ENCODE peak calls at places on chromosome 13, in ten cellular contexts. B is activated CD4-positive, alpha-beta T cell treated with anti-CD3 and anti-CD28 coated beads, Interleukin-2, amount 50 U/mL, for 48 hours; Y is GM10248; J is hypothalamus; N is OCI-LY7; Z is heart left ventricle; R is breast epithelium; Q is NCI-H748 treated with DMSO at 0.1 percent for 48 hours; U is globus pallidus; P is T-helper 2 cell. X is an unnamed sample.

GRCh38 chr13:28380319-28380718 is 114.6 kb downstream of the FLT1 start:
- DNase-seq in B (no peak), Y (no peak), J (no peak), N (no peak), Z (no peak), R (no peak), Q (no peak), U (no peak), P (no peak), X (no peak)

GRCh38 chr13:33799950-33800592 is 17.9 kb upstream of the RFC3 start:
- DNase-seq in B (no peak), Y (no peak), J (no peak), N (peak), Z (no peak), R (no peak), Q (no peak), U (no peak), P (no peak), X (no peak)

GRCh38 chr13:40193290-40194203 is 472.9 kb downstream of the FOXO1 start:
- DNase-seq in B (no peak), Y (no peak), J (no peak), N (no peak), Z (no peak), R (no peak), Q (no peak), U (peak), P (no peak), X (no peak)

GRCh38 chr13:48402325-48402962 is 10.5 kb downstream of the LPAR6 start:
- DNase-seq in B (peak), Y (no peak), J (no peak), N (no peak), Z (no peak), R (no peak), Q (no peak), U (no peak), P (no peak), X (no peak)

GRCh38 chr13:51643882-51644281 is 59.6 kb downstream of the WDFY2 start:
- DNase-seq in B (no peak), Y (no peak), J (no peak), N (no peak), Z (no peak), R (no peak), Q (no peak), U (no peak), P (no peak), X (no peak)

GRCh38 chr13:83935566-83935965 is 53.3 kb upstream of the SLITRK1 start:
- DNase-seq in B (no peak), Y (no peak), J (no peak), N (no peak), Z (no peak), R (no peak), Q (no peak), U (no peak), P (no peak), X (no peak)

GRCh38 chr13:41554626-41555386 is 97.5 kb downstream of the RGCC start:
- DNase-seq in B (peak), Y (peak), J (no peak), N (peak), Z (no peak), R (no peak), Q (no peak), U (no peak), P (no peak), X (no peak)

GRCh38 chr13:40974460-40975407 is 44.4 kb downstream of the ELF1 start:
- DNase-seq in B (no peak), Y (no peak), J (no peak), N (peak), Z (no peak), R (no peak), Q (peak), U (no peak), P (no peak), X (peak)

GRCh38 chr13:34035178-34035577 is 217.2 kb downstream of the RFC3 start:
- DNase-seq in B (no peak), Y (no peak), J (no peak), N (no peak), Z (no peak), R (no peak), Q (no peak), U (no peak), P (no peak), X (no peak)

GRCh38 chr13:81596224-81596753 is 1255.4 kb upstream of the SPRY2 start:
- DNase-seq in B (no peak), Y (no peak), J (no peak), N (no peak), Z (no peak), R (no peak), Q (no peak), U (no peak), P (no peak), X (no peak)

GRCh38 chr13:98970293-98970692 is 7.6 kb downstream of the DOCK9 start:
- DNase-seq in B (no peak), Y (no peak), J (no peak), N (no peak), Z (no peak), R (no peak), Q (no peak), U (no peak), P (no peak), X (no peak)

GRCh38 chr13:101567841-101568240 is 115.4 kb downstream of the ITGBL1 start:
- DNase-seq in B (no peak), Y (no peak), J (no peak), N (no peak), Z (no peak), R (no peak), Q (no peak), U (no peak), P (no peak), X (no peak)

GRCh38 chr13:49367640-49368431 is 76.0 kb downstream of the CAB39L start:
- DNase-seq in B (no peak), Y (no peak), J (no peak), N (no peak), Z (no peak), R (no peak), Q (no peak), U (no peak), P (no peak), X (no peak)

GRCh38 chr13:99828114-99828513 is 143.5 kb downstream of the ZIC5 start:
- DNase-seq in B (no peak), Y (peak), J (no peak), N (no peak), Z (no peak), R (no peak), Q (no peak), U (no peak), P (no peak), X (no peak)

GRCh38 chr13:100394005-100394695 is 194.4 kb downstream of the GGACT start:
- DNase-seq in B (peak), Y (peak), J (no peak), N (no peak), Z (no peak), R (no peak), Q (no peak), U (no peak), P (no peak), X (no peak)

GRCh38 chr13:64958106-64958505 is 2272.0 kb downstream of the PCDH9 start:
- DNase-seq in B (no peak), Y (no peak), J (no peak), N (no peak), Z (peak), R (no peak), Q (no peak), U (no peak), P (no peak), X (no peak)

GRCh38 chr13:53343345-53343744 is 314.7 kb downstream of the OLFM4 start:
- DNase-seq in B (no peak), Y (no peak), J (no peak), N (no peak), Z (no peak), R (no peak), Q (no peak), U (peak), P (no peak), X (no peak)